ENCODE peak calls at places on chromosome 20, in six cellular contexts. E, U, G, K, P and X are unnamed samples.

GRCh38 chr20:38355161-38356012 is 9.1 kb downstream of the LBP start:
- DNase-seq in E (no peak), P (no peak), K (no peak), G (peak; percentile 11), U (no peak), X (no peak)

GRCh38 chr20:45306431-45306982 is at the start of gene RBPJL:
- DNase-seq in E (peak; percentile 35), K (no peak), P (no peak), G (no peak), U (peak; percentile 49), X (no peak)

GRCh38 chr20:44475694-44476560 is at the start of gene TTPAL:
- DNase-seq in P (peak; percentile 82), K (peak; percentile 88), G (peak; percentile 87), U (peak; percentile 99), E (peak; percentile 93), X (peak; percentile 53)

GRCh38 chr20:14234666-14235295 is 102.6 kb downstream of the FLRT3 start:
- DNase-seq in K (peak; percentile 27), P (peak; percentile 65), G (no peak), U (peak; percentile 41), E (no peak), X (peak; percentile 5)

GRCh38 chr20:47296950-47297349 is 59.5 kb downstream of the ZMYND8 start:
- DNase-seq in P (no peak), K (peak; percentile 44), E (peak; percentile 38), U (no peak), G (no peak), X (no peak)

GRCh38 chr20:36573798-36574277 is 441 bp downstream of the TGIF2 start:
- DNase-seq in U (no peak), P (no peak), K (no peak), E (no peak), G (peak; percentile 64), X (no peak)

GRCh38 chr20:11734431-11734830 is 183.3 kb upstream of the BTBD3 start:
- DNase-seq in U (no peak), P (no peak), K (no peak), G (no peak), E (no peak), X (no peak)

GRCh38 chr20:17556842-17557674 is 12.8 kb upstream of the DSTN start:
- DNase-seq in U (peak; percentile 63), G (no peak), K (no peak), E (no peak), P (peak; percentile 34), X (no peak)

GRCh38 chr20:32438331-32438858 is 80.3 kb downstream of the ASXL1 start:
- DNase-seq in K (no peak), U (no peak), E (no peak), G (no peak), P (no peak), X (no peak)

GRCh38 chr20:23669866-23670265 is 19.0 kb downstream of the CST4 start:
- DNase-seq in G (no peak), P (no peak), U (no peak), E (no peak), K (no peak), X (no peak)

GRCh38 chr20:23061713-23062561 is 12.5 kb upstream of the THBD start:
- DNase-seq in U (peak; percentile 52), P (peak; percentile 57), K (peak; percentile 75), E (peak; percentile 79), G (peak; percentile 10), X (no peak)

GRCh38 chr20:18879262-18879661 is 65.7 kb downstream of the SCP2D1 start:
- DNase-seq in G (peak; percentile 34), K (peak; percentile 70), E (no peak), P (no peak), U (peak; percentile 34), X (no peak)

GRCh38 chr20:11850901-11851300 is 66.8 kb upstream of the BTBD3 start:
- DNase-seq in E (no peak), U (peak; percentile 91), G (no peak), P (peak; percentile 68), K (peak; percentile 9), X (peak; percentile 64)

GRCh38 chr20:20513720-20514119 is 145.8 kb downstream of the INSM1 start:
- DNase-seq in G (no peak), K (no peak), E (no peak), U (no peak), P (no peak), X (no peak)
- H3K27ac ChIP-seq in G (no peak overlapping the region), K (no peak overlapping the region), E (no peak overlapping the region), U (no peak overlapping the region), P (no peak overlapping the region), X (no peak overlapping the region)

GRCh38 chr20:25254571-25254970 is 6.7 kb downstream of the PYGB start:
- DNase-seq in P (no peak), U (no peak), E (no peak), G (no peak), K (no peak), X (no peak)
- H3K27ac ChIP-seq in P (no peak overlapping the region), U (no peak overlapping the region), E (no peak overlapping the region), G (no peak overlapping the region), K (no peak overlapping the region), X (peak overlapping the region; percentile 100)

GRCh38 chr20:34522969-34523871 is 7.0 kb downstream of the DYNLRB1 start:
- DNase-seq in K (peak; percentile 82), U (peak; percentile 48), E (peak; percentile 89), P (peak; percentile 81), G (peak; percentile 61), X (no peak)
- H3K27ac ChIP-seq in K (no peak overlapping the region), U (peak overlapping the region; percentile 66), E (no peak overlapping the region), P (peak overlapping the region; percentile 86), G (no peak overlapping the region), X (no peak overlapping the region)

GRCh38 chr20:62603907-62604785 is 38.2 kb upstream of the SLCO4A1 start:
- DNase-seq in P (no peak), U (no peak), K (no peak), E (no peak), G (no peak), X (no peak)

GRCh38 chr20:62601172-62601571 is 41.1 kb upstream of the SLCO4A1 start:
- DNase-seq in U (no peak), E (no peak), P (no peak), G (no peak), K (no peak), X (no peak)

GRCh38 chr20:62604796-62605195 is 37.5 kb upstream of the SLCO4A1 start:
- DNase-seq in P (no peak), U (no peak), K (no peak), E (no peak), G (no peak), X (no peak)

GRCh38 chr20:62603021-62603906 is 39.0 kb upstream of the SLCO4A1 start:
- DNase-seq in K (no peak), G (peak; percentile 63), P (peak; percentile 47), E (no peak), U (peak; percentile 65), X (peak; percentile 33)

GRCh38 chr20:62602550-62602949 is 39.8 kb upstream of the SLCO4A1 start:
- DNase-seq in G (peak; percentile 48), K (no peak), P (no peak), E (no peak), U (peak; percentile 74), X (no peak)
- H3K27ac ChIP-seq in G (no peak overlapping the region), K (no peak overlapping the region), P (no peak overlapping the region), E (no peak overlapping the region), U (peak overlapping the region; percentile 90), X (peak overlapping the region; percentile 71)

DNA sequence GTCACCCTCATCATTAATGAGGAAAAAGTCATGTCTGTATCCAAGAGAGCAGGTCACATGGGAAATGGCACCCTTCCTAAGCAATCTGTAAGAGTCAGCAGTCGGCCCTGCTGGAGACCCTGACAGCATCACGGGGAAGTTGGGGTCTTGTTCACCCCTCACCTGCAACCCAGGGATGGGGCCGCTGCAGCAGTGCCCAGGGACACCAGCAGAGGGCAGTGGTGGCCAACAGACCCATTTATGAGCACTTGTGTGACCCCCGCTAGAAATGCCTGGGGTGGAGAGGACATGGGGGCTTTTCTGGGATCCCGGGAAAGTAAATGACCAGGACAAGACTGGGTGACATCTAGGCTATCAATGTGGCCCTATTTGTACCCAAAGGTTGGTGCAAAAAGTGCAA is 35.9 kb downstream of the ANKRD60 start:
- DNase-seq in K (no peak), G (no peak), U (no peak), E (no peak), P (no peak), X (no peak)
- H3K27ac ChIP-seq in K (no peak overlapping the region), G (no peak overlapping the region), U (no peak overlapping the region), E (no peak overlapping the region), P (no peak overlapping the region), X (no peak overlapping the region)

GRCh38 chr20:51715028-51715872 is 52.9 kb downstream of the ATP9A start:
- DNase-seq in U (no peak), E (no peak), K (no peak), G (no peak), P (no peak), X (no peak)
- H3K27ac ChIP-seq in U (no peak overlapping the region), E (no peak overlapping the region), K (no peak overlapping the region), G (peak overlapping the region; percentile 35), P (no peak overlapping the region), X (no peak overlapping the region)